ENCODE peak calls at places on chromosome 6, in ten cellular contexts. Y, X, A, S, H, P, Z, G, R and J are unnamed samples.

GRCh38 chr6:13712485-13712990 is 903 bp upstream of the RANBP9 start:
- DNase-seq in A (no peak), S (no peak), P (no peak), H (no peak), G (peak), Z (no peak), X (no peak), R (peak), Y (no peak), J (no peak)

GRCh38 chr6:26251354-26252081 is 113.5 kb upstream of the BTN3A2 start:
- DNase-seq in P (no peak), A (peak), G (peak), Y (peak), X (peak), R (peak), S (no peak), Z (peak), H (peak), J (peak)

GRCh38 chr6:112298021-112298745 is 43.8 kb upstream of the LAMA4 start:
- DNase-seq in Y (peak), Z (no peak), A (no peak), G (peak), S (no peak), H (no peak), X (no peak), R (peak), P (peak), J (peak)

GRCh38 chr6:105886066-105886811 is 199.9 kb upstream of the PRDM1 start:
- DNase-seq in H (no peak), R (no peak), S (no peak), Z (no peak), P (no peak), G (no peak), A (no peak), X (no peak), Y (no peak), J (no peak)

GRCh38 chr6:109816452-109817374 is 125.6 kb downstream of the FIG4 start:
- DNase-seq in P (no peak), R (no peak), H (no peak), A (no peak), X (no peak), S (no peak), Y (peak), G (no peak), Z (no peak), J (no peak)

GRCh38 chr6:93418448-93419303 is 683 bp downstream of the EPHA7 start:
- DNase-seq in X (peak), R (no peak), Z (peak), H (peak), P (no peak), S (no peak), G (peak), Y (peak), A (no peak), J (peak)

GRCh38 chr6:36590237-36590636 is 3.9 kb upstream of the SRSF3 start:
- DNase-seq in Z (peak), R (peak), A (no peak), G (peak), H (peak), X (no peak), S (no peak), Y (no peak), P (no peak), J (peak)

GRCh38 chr6:122098091-122098769 is 301.2 kb upstream of the HSF2 start:
- DNase-seq in R (no peak), A (no peak), Z (no peak), Y (no peak), X (no peak), P (no peak), H (no peak), G (no peak), S (no peak), J (peak)

GRCh38 chr6:31763617-31763940 is 1.1 kb downstream of the SAPCD1 start:
- DNase-seq in A (no peak), R (peak), Z (no peak), S (no peak), X (no peak), H (no peak), Y (peak), G (peak), P (no peak), J (peak)